ENCODE peak calls at places on chromosomes 5 and 9, in seven cellular contexts. One of them, this sample, is unnamed.

GRCh38 chr9:90966475-90967150 is 165.0 kb downstream of the SYK start:
- DNase-seq in neuronal stem cell: no peak
- DNase-seq in H1: no peak
- DNase-seq in mesendoderm: no peak
- DNase-seq in mesenchymal stem cell: peak; percentile 36
- DNase-seq in IMR-90: peak; percentile 49
- DNase-seq in H9: no peak
- DNase-seq in this sample: no peak

GRCh38 chr5:169303119-169303515 is 2.2 kb upstream of the SLIT3 start:
- DNase-seq in neuronal stem cell: no peak
- DNase-seq in IMR-90: no peak
- DNase-seq in mesendoderm: no peak
- DNase-seq in mesenchymal stem cell: no peak
- DNase-seq in H9: no peak
- DNase-seq in H1: no peak
- DNase-seq in this sample: no peak

GRCh38 chr5:54304031-54304430 is 6.3 kb downstream of the ARL15 start:
- DNase-seq in H1: no peak
- DNase-seq in H9: no peak
- DNase-seq in mesenchymal stem cell: no peak
- DNase-seq in IMR-90: no peak
- DNase-seq in neuronal stem cell: no peak
- DNase-seq in mesendoderm: no peak
- DNase-seq in this sample: no peak

GRCh38 chr9:131776473-131776872 is 36.6 kb upstream of the RAPGEF1 start:
- DNase-seq in IMR-90: peak; percentile 36
- DNase-seq in neuronal stem cell: peak; percentile 71
- DNase-seq in mesenchymal stem cell: peak; percentile 56
- DNase-seq in H9: peak; percentile 85
- DNase-seq in H1: no peak
- DNase-seq in mesendoderm: peak; percentile 86
- DNase-seq in this sample: peak; percentile 60

GRCh38 chr5:90020575-90021535 is 388.7 kb downstream of the CETN3 start:
- DNase-seq in IMR-90: peak; percentile 58
- DNase-seq in mesenchymal stem cell: peak; percentile 88
- DNase-seq in H9: no peak
- DNase-seq in mesendoderm: peak; percentile 27
- DNase-seq in neuronal stem cell: no peak
- DNase-seq in H1: no peak
- DNase-seq in this sample: peak; percentile 28

GRCh38 chr5:87069974-87070608 is 197.6 kb upstream of the RASA1 start:
- DNase-seq in mesendoderm: peak; percentile 24
- DNase-seq in neuronal stem cell: no peak
- DNase-seq in H1: no peak
- DNase-seq in mesenchymal stem cell: peak; percentile 67
- DNase-seq in IMR-90: peak; percentile 77
- DNase-seq in H9: no peak
- DNase-seq in this sample: peak; percentile 53

GRCh38 chr9:32427111-32427873 is 42.8 kb downstream of the ACO1 start:
- DNase-seq in H9: no peak
- DNase-seq in neuronal stem cell: no peak
- DNase-seq in IMR-90: peak; percentile 77
- DNase-seq in H1: no peak
- DNase-seq in mesenchymal stem cell: peak; percentile 72
- DNase-seq in mesendoderm: peak; percentile 28
- DNase-seq in this sample: peak; percentile 73

GRCh38 chr9:125558453-125559084 is 148.4 kb downstream of the MAPKAP1 start:
- DNase-seq in mesendoderm: peak; percentile 89
- DNase-seq in IMR-90: peak; percentile 83
- DNase-seq in neuronal stem cell: peak; percentile 66
- DNase-seq in mesenchymal stem cell: peak; percentile 84
- DNase-seq in H9: peak; percentile 63
- DNase-seq in H1: peak; percentile 33
- DNase-seq in this sample: peak; percentile 58

GRCh38 chr5:107289030-107289714 is 381.6 kb downstream of the EFNA5 start:
- DNase-seq in H9: no peak
- DNase-seq in mesenchymal stem cell: no peak
- DNase-seq in neuronal stem cell: no peak
- DNase-seq in H1: no peak
- DNase-seq in IMR-90: no peak
- DNase-seq in mesendoderm: no peak
- DNase-seq in this sample: no peak

GRCh38 chr9:129838707-129839259 is 3.5 kb downstream of the USP20 start:
- DNase-seq in H1: no peak
- DNase-seq in neuronal stem cell: no peak
- DNase-seq in H9: no peak
- DNase-seq in IMR-90: peak; percentile 91
- DNase-seq in mesenchymal stem cell: peak; percentile 92
- DNase-seq in mesendoderm: no peak
- DNase-seq in this sample: no peak

GRCh38 chr9:12775373-12775962 is 648 bp downstream of the LURAP1L start:
- DNase-seq in IMR-90: no peak
- DNase-seq in neuronal stem cell: peak; percentile 47
- DNase-seq in H1: no peak
- DNase-seq in H9: peak; percentile 53
- DNase-seq in mesenchymal stem cell: peak; percentile 41
- DNase-seq in mesendoderm: peak; percentile 8
- DNase-seq in this sample: no peak

GRCh38 chr5:148951612-148952011 is 111.2 kb downstream of the SH3TC2 start:
- DNase-seq in IMR-90: no peak
- DNase-seq in H1: no peak
- DNase-seq in mesendoderm: no peak
- DNase-seq in mesenchymal stem cell: no peak
- DNase-seq in neuronal stem cell: no peak
- DNase-seq in H9: peak; percentile 45
- DNase-seq in this sample: no peak

GRCh38 chr5:101677961-101678360 is 618.1 kb downstream of the SLCO4C1 start:
- DNase-seq in H1: no peak
- DNase-seq in H9: no peak
- DNase-seq in mesenchymal stem cell: no peak
- DNase-seq in neuronal stem cell: no peak
- DNase-seq in mesendoderm: peak; percentile 86
- DNase-seq in IMR-90: no peak
- DNase-seq in this sample: no peak

GRCh38 chr9:110029422-110029814 is 178.5 kb downstream of the C9orf152 start:
- DNase-seq in mesendoderm: peak; percentile 21
- DNase-seq in neuronal stem cell: no peak
- DNase-seq in mesenchymal stem cell: peak; percentile 96
- DNase-seq in H1: no peak
- DNase-seq in H9: no peak
- DNase-seq in IMR-90: peak; percentile 85
- DNase-seq in this sample: peak; percentile 87

GRCh38 chr5:54785729-54786548 is 199.5 kb downstream of the ESM1 start:
- DNase-seq in H1: no peak
- DNase-seq in mesendoderm: peak; percentile 45
- DNase-seq in mesenchymal stem cell: no peak
- DNase-seq in IMR-90: peak; percentile 21
- DNase-seq in neuronal stem cell: no peak
- DNase-seq in H9: no peak
- DNase-seq in this sample: no peak

GRCh38 chr9:7001571-7001970 is 243.8 kb downstream of the KDM4C start:
- DNase-seq in neuronal stem cell: no peak
- DNase-seq in mesenchymal stem cell: no peak
- DNase-seq in H1: no peak
- DNase-seq in IMR-90: no peak
- DNase-seq in H9: no peak
- DNase-seq in mesendoderm: no peak
- DNase-seq in this sample: no peak

GRCh38 chr9:104503963-104504362 is at the start of gene OR13F1:
- DNase-seq in IMR-90: no peak
- DNase-seq in neuronal stem cell: no peak
- DNase-seq in H1: no peak
- DNase-seq in mesendoderm: no peak
- DNase-seq in H9: no peak
- DNase-seq in mesenchymal stem cell: no peak
- DNase-seq in this sample: no peak

DNA sequence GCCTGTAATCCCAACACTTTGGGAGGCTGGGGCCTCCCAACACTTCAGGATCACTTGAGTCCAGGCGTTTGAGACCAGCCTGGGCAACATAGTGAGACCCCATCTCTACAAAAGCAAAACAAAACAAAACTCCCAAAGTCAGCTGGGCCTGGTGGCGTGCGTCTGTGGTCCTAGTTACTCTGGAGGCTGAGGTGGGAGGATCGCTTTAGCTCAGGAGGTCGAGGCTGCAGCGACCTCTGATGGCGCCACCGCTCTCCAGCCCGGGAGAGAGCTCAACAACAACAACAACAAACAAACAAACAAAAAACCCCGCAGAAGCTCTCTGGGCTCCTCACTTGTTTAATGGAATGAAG is 528 bp downstream of the ACOT12 start:
- DNase-seq in H9: no peak
- DNase-seq in H1: no peak
- DNase-seq in neuronal stem cell: no peak
- DNase-seq in mesendoderm: peak; percentile 40
- DNase-seq in mesenchymal stem cell: no peak
- DNase-seq in IMR-90: no peak
- DNase-seq in this sample: no peak
- H3K27ac ChIP-seq in H9: no peak overlapping the region
- H3K27ac ChIP-seq in H1: no peak overlapping the region
- H3K27ac ChIP-seq in neuronal stem cell: no peak overlapping the region
- H3K27ac ChIP-seq in mesendoderm: no peak overlapping the region
- H3K27ac ChIP-seq in mesenchymal stem cell: no peak overlapping the region
- H3K27ac ChIP-seq in IMR-90: no peak overlapping the region
- H3K27ac ChIP-seq in this sample: no peak overlapping the region

GRCh38 chr5:156147251-156147947 is 179.6 kb upstream of the SGCD start:
- DNase-seq in mesenchymal stem cell: peak; percentile 38
- DNase-seq in H9: no peak
- DNase-seq in mesendoderm: no peak
- DNase-seq in H1: no peak
- DNase-seq in IMR-90: peak; percentile 87
- DNase-seq in neuronal stem cell: no peak
- DNase-seq in this sample: no peak

GRCh38 chr5:156142867-156143266 is 184.1 kb upstream of the SGCD start:
- DNase-seq in IMR-90: no peak
- DNase-seq in H1: no peak
- DNase-seq in mesendoderm: no peak
- DNase-seq in H9: no peak
- DNase-seq in neuronal stem cell: no peak
- DNase-seq in mesenchymal stem cell: no peak
- DNase-seq in this sample: no peak

GRCh38 chr5:156149203-156149602 is 177.8 kb upstream of the SGCD start:
- DNase-seq in mesenchymal stem cell: no peak
- DNase-seq in H9: no peak
- DNase-seq in H1: no peak
- DNase-seq in IMR-90: peak; percentile 58
- DNase-seq in neuronal stem cell: no peak
- DNase-seq in mesendoderm: no peak
- DNase-seq in this sample: no peak

GRCh38 chr5:156147948-156148285 is 179.0 kb upstream of the SGCD start:
- DNase-seq in H1: no peak
- DNase-seq in neuronal stem cell: no peak
- DNase-seq in H9: no peak
- DNase-seq in mesenchymal stem cell: peak; percentile 38
- DNase-seq in IMR-90: peak; percentile 51
- DNase-seq in mesendoderm: no peak
- DNase-seq in this sample: no peak

DNA sequence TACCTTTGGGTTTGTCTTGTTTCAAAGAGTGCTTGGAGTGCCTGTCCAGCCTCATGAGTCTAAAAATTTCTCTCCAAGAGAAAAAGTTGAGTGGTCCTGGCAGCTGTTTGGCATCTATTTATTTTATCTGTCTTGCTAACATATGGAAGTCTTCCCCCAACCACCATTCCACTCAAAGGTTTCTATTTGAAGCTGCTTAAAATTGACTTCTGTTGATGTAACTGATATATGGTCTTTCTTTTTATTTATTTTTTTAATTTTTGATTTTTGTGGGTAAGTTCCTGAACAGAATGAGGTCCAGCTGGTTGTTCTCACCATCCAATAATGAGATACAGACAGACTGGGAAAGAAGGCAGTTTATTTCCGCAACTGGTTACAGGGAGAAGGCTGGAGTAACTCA is 178.7 kb upstream of the SGCD start:
- DNase-seq in H1: no peak
- DNase-seq in mesendoderm: no peak
- DNase-seq in neuronal stem cell: no peak
- DNase-seq in IMR-90: peak; percentile 19
- DNase-seq in mesenchymal stem cell: peak; percentile 26
- DNase-seq in H9: no peak
- DNase-seq in this sample: no peak
- H2AK5ac ChIP-seq in H1: no peak overlapping the region
- H2AK5ac ChIP-seq in mesendoderm: no peak overlapping the region
- H2AK5ac ChIP-seq in neuronal stem cell: no peak overlapping the region
- H2AK5ac ChIP-seq in IMR-90: peak overlapping the region; percentile 50
- H2AK5ac ChIP-seq in mesenchymal stem cell: no peak overlapping the region
- H2AK5ac ChIP-seq in H9: no peak overlapping the region
- H2AK5ac ChIP-seq in this sample: no peak overlapping the region

DNA sequence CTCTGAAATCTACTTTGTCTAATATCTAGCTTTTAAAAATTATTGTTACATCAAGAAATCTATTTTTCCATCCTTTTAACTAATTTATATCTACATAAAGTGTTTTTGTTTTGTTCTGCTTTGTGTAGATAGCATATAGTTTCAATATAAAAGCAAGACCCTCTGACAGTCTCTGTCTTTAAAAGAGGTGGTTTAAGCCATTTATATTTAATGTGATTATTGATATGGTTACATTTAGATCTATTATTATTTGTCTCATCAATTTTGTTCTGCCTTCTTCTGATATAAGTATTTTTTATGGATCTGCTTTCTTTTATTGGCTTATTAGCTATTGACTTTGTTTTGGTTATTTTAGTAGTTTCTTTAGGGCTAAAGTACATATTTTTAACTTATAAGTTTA is 16.0 kb downstream of the HMGXB3 start:
- DNase-seq in neuronal stem cell: no peak
- DNase-seq in mesenchymal stem cell: no peak
- DNase-seq in H9: no peak
- DNase-seq in mesendoderm: no peak
- DNase-seq in H1: no peak
- DNase-seq in IMR-90: no peak
- DNase-seq in this sample: no peak
- H3K27ac ChIP-seq in neuronal stem cell: no peak overlapping the region
- H3K27ac ChIP-seq in mesenchymal stem cell: no peak overlapping the region
- H3K27ac ChIP-seq in H9: no peak overlapping the region
- H3K27ac ChIP-seq in mesendoderm: no peak overlapping the region
- H3K27ac ChIP-seq in H1: no peak overlapping the region
- H3K27ac ChIP-seq in IMR-90: no peak overlapping the region
- H3K27ac ChIP-seq in this sample: no peak overlapping the region

GRCh38 chr9:1612886-1613285 is 402.3 kb upstream of the SMARCA2 start:
- DNase-seq in H1: no peak
- DNase-seq in IMR-90: no peak
- DNase-seq in neuronal stem cell: no peak
- DNase-seq in mesendoderm: no peak
- DNase-seq in H9: no peak
- DNase-seq in mesenchymal stem cell: no peak
- DNase-seq in this sample: peak; percentile 13
- H2AK5ac ChIP-seq in H1: no peak overlapping the region
- H2AK5ac ChIP-seq in IMR-90: no peak overlapping the region
- H2AK5ac ChIP-seq in neuronal stem cell: no peak overlapping the region
- H2AK5ac ChIP-seq in mesendoderm: no peak overlapping the region
- H2AK5ac ChIP-seq in H9: no peak overlapping the region
- H2AK5ac ChIP-seq in mesenchymal stem cell: no peak overlapping the region
- H2AK5ac ChIP-seq in this sample: no peak overlapping the region

This sample was measured in trophoblast cell.